ENCODE peak calls at places on chromosomes 3 and 15, in seven cellular contexts. Q, G, R, W, Z, Y and M are unnamed samples.

GRCh38 chr15:61871926-61872522 is 188.2 kb downstream of the VPS13C start:
- DNase-seq in Q (no peak), G (no peak), R (no peak), W (peak; percentile 44), Z (peak; percentile 44), Y (peak; percentile 45), M (no peak)

GRCh38 chr3:149449799-149450198 is 24.7 kb upstream of the TM4SF4 start:
- DNase-seq in Q (no peak), G (no peak), R (no peak), W (no peak), Z (no peak), Y (peak; percentile 20), M (no peak)

GRCh38 chr3:99929409-99930139 is 111.9 kb downstream of the CMSS1 start:
- DNase-seq in Q (no peak), G (no peak), R (no peak), W (peak; percentile 53), Z (no peak), Y (no peak), M (no peak)

GRCh38 chr3:112550859-112551258 is 10.9 kb downstream of the ATG3 start:
- DNase-seq in Q (no peak), G (no peak), R (no peak), W (no peak), Z (no peak), Y (peak; percentile 60), M (no peak)

GRCh38 chr15:41862515-41863116 is 24.0 kb downstream of the PLA2G4B start:
- DNase-seq in Q (no peak), G (no peak), R (no peak), W (no peak), Z (no peak), Y (peak; percentile 62), M (no peak)

GRCh38 chr15:58748040-58748786 is 1.3 kb downstream of the ADAM10 start:
- DNase-seq in Q (no peak), G (no peak), R (no peak), W (no peak), Z (peak; percentile 79), Y (no peak), M (peak; percentile 46)

GRCh38 chr15:64019764-64020163 is 26.5 kb downstream of the DAPK2 start:
- DNase-seq in Q (peak; percentile 62), G (no peak), R (no peak), W (no peak), Z (no peak), Y (no peak), M (no peak)

GRCh38 chr3:134374791-134375541 is 719 bp upstream of the AMOTL2 start:
- DNase-seq in Q (no peak), G (no peak), R (peak; percentile 83), W (no peak), Z (no peak), Y (peak; percentile 92), M (no peak)

GRCh38 chr3:172152869-172153268 is 113.5 kb downstream of the FNDC3B start:
- DNase-seq in Q (no peak), G (no peak), R (no peak), W (peak; percentile 67), Z (no peak), Y (no peak), M (no peak)

GRCh38 chr3:49723301-49723630 is 485 bp downstream of the GMPPB start:
- DNase-seq in Q (no peak), G (no peak), R (peak; percentile 92), W (peak; percentile 43), Z (peak; percentile 82), Y (peak; percentile 69), M (peak; percentile 77)

GRCh38 chr15:50289749-50290148 is 24.2 kb upstream of the HDC start:
- DNase-seq in Q (no peak), G (no peak), R (no peak), W (no peak), Z (no peak), Y (no peak), M (no peak)

GRCh38 chr15:50287324-50288116 is 22.0 kb upstream of the HDC start:
- DNase-seq in Q (no peak), G (no peak), R (no peak), W (no peak), Z (no peak), Y (no peak), M (no peak)
- H3K36me3 ChIP-seq in Q (no peaks in the 10 kb centered on the region), G (peaks cover 4% of the 10 kb centered on the region), R (peaks cover 67% of the 10 kb centered on the region), W (no peaks in the 10 kb centered on the region), Z (peaks cover 8% of the 10 kb centered on the region), Y (peaks cover 13% of the 10 kb centered on the region), M (no peaks in the 10 kb centered on the region)

GRCh38 chr3:95923496-95924210 is 890.7 kb upstream of the EPHA6 start:
- DNase-seq in Q (no peak), G (no peak), R (no peak), W (peak; percentile 96), Z (no peak), Y (no peak), M (no peak)
- H3K36me3 ChIP-seq in Q (no peaks in the 10 kb centered on the region), G (no peaks in the 10 kb centered on the region), R (no peaks in the 10 kb centered on the region), W (no peaks in the 10 kb centered on the region), Z (no peaks in the 10 kb centered on the region), Y (no peaks in the 10 kb centered on the region), M (no peaks in the 10 kb centered on the region)

GRCh38 chr15:85652457-85652856 is 142.3 kb downstream of the KLHL25 start:
- DNase-seq in Q (no peak), G (no peak), R (no peak), W (no peak), Z (no peak), Y (no peak), M (no peak)

GRCh38 chr15:85651551-85651950 is 143.2 kb downstream of the KLHL25 start:
- DNase-seq in Q (no peak), G (no peak), R (no peak), W (no peak), Z (no peak), Y (no peak), M (no peak)

GRCh38 chr15:85658816-85659215 is 135.9 kb downstream of the KLHL25 start:
- DNase-seq in Q (no peak), G (no peak), R (no peak), W (no peak), Z (no peak), Y (no peak), M (no peak)

GRCh38 chr15:85661859-85662258 is 132.9 kb downstream of the KLHL25 start:
- DNase-seq in Q (no peak), G (no peak), R (no peak), W (no peak), Z (no peak), Y (no peak), M (no peak)

DNA sequence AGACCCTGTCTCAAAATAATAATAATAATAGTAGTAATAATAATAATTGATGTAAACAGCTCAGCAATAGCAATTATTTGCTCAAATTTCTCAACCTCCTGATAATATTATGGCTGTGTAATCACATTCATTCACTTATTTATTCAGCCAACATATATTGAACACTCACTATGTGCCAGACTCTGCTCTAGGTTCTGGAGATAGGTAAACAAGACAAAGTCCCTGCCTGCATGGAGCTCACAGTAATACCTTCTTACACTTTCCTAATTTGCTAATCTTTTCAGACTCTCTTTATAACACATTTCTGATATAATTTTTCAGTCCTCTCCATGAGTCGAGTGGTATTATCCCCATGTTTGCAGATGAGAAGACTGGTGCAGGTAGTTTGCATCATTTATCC is 137.6 kb downstream of the KLHL25 start:
- DNase-seq in Q (no peak), G (no peak), R (no peak), W (no peak), Z (no peak), Y (no peak), M (no peak)
- H3K36me3 ChIP-seq in Q (peaks cover 8% of the 10 kb centered on the region), G (peaks cover 4% of the 10 kb centered on the region), R (peaks cover 100% of the 10 kb centered on the region), W (peaks cover 10% of the 10 kb centered on the region), Z (peaks cover 4% of the 10 kb centered on the region), Y (no peaks in the 10 kb centered on the region), M (peaks cover 13% of the 10 kb centered on the region)

DNA sequence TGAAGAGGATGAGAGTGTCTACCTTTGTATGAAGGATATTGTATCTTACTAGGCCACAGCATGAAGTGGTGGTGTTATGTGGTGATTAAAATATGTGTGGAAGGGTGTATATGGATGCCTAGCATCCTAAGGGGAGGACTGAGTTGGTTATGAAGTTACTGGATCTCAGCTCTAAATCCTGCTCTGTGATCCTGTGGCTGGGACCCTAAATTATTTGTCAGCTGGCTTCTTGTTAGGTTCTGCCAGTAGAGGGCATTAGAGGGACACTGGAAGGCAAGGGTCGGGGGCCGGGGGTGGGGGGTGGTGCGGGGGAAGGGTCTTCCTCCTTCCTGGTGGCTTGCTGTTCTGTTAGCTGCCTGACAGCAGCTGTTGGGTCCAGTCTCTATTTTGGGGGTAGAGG is 34.9 kb downstream of the MORF4L1 start:
- DNase-seq in Q (no peak), G (peak; percentile 12), R (no peak), W (no peak), Z (peak; percentile 62), Y (peak; percentile 90), M (no peak)
- H3K36me3 ChIP-seq in Q (peaks cover 27% of the 10 kb centered on the region), G (peaks cover 25% of the 10 kb centered on the region), R (peaks cover 96% of the 10 kb centered on the region), W (peaks cover 59% of the 10 kb centered on the region), Z (peaks cover 33% of the 10 kb centered on the region), Y (peaks cover 28% of the 10 kb centered on the region), M (peaks cover 54% of the 10 kb centered on the region)

GRCh38 chr3:47848599-47849117 is 45.7 kb downstream of the DHX30 start:
- DNase-seq in Q (no peak), G (no peak), R (peak; percentile 62), W (no peak), Z (no peak), Y (no peak), M (no peak)

GRCh38 chr3:47847801-47848518 is 45.0 kb downstream of the DHX30 start:
- DNase-seq in Q (no peak), G (no peak), R (peak; percentile 72), W (no peak), Z (no peak), Y (no peak), M (no peak)

GRCh38 chr3:47850803-47851417 is 48.0 kb downstream of the DHX30 start:
- DNase-seq in Q (no peak), G (no peak), R (no peak), W (no peak), Z (no peak), Y (no peak), M (no peak)

GRCh38 chr3:47850062-47850802 is 47.3 kb downstream of the DHX30 start:
- DNase-seq in Q (no peak), G (no peak), R (no peak), W (peak; percentile 48), Z (peak; percentile 66), Y (peak; percentile 54), M (no peak)

DNA sequence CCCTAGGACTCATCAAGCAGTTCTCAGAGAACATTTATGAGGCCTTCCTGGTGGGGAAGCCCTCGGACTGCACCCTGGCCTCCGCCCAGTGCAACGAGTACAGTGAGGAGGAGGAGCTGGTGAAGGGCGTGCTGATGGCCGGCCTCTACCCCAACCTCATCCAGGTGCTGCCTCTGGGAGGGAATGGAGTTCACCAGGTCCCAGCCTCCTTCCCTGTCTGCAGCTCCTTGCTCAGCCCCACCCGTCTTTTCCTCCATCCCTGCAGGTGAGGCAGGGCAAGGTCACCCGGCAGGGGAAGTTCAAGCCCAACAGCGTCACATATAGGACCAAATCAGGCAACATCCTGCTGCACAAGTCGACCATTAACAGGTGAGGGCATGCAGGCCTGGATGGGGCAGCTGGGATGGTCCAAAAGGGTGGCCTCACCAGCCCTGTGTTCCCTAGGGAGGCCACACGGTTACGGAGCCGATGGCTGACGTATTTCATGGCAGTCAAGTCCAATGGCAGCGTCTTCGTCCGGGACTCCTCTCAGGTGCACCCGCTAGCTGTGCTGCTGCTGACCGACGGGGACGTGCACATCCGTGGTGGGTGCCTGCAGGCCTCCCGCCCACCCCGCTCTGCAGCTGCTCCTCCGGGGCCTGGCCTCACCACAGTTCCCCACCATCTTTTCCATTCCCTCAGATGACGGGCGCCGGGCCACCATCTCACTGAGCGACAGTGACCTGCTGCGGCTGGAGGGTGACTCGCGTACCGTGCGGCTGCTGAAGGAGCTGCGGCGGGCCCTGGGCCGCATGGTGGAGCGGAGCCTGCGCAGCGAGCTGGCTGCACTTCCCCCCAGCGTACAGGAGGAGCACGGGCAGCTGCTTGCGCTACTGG is 46.5 kb downstream of the DHX30 start:
- DNase-seq in Q (no peak), G (no peak), R (peak; percentile 77), W (no peak), Z (no peak), Y (no peak), M (no peak)
- H3K36me3 ChIP-seq in Q (peaks cover 2% of the 10 kb centered on the region), G (peaks cover 70% of the 10 kb centered on the region), R (peaks cover 100% of the 10 kb centered on the region), W (peaks cover 71% of the 10 kb centered on the region), Z (peaks cover 14% of the 10 kb centered on the region), Y (peaks cover 24% of the 10 kb centered on the region), M (peaks cover 65% of the 10 kb centered on the region)